ENCODE peak calls at places on chromosomes 12 and 14, in six cellular contexts. C is CD4-positive, alpha-beta T cell; A is stomach; I is osteoblast; U is GM12865; M is mucosa of descending colon. G is an unnamed sample.
A peak's percentile ranks its signal among the peaks of the same experiment; 100 is the strongest.

GRCh38 chr14:105632010-105632409 is 105.6 kb downstream of the TMEM121 start:
- DNase-seq in C (no peak), A (no peak), I (peak; percentile 59), U (no peak), M (peak; percentile 22), G (no peak)

GRCh38 chr12:71731439-71732356 is 23.0 kb upstream of the RAB21 start:
- DNase-seq in C (no peak), A (no peak), I (peak; percentile 35), U (peak; percentile 22), M (no peak), G (peak; percentile 13)

GRCh38 chr14:25134184-25134583 is 84.2 kb upstream of the STXBP6 start:
- DNase-seq in C (no peak), A (no peak), I (no peak), U (no peak), M (no peak), G (no peak)

GRCh38 chr14:60970146-60970545 is 10.7 kb downstream of the TRMT5 start:
- DNase-seq in C (no peak), A (no peak), I (no peak), U (no peak), M (no peak), G (no peak)

GRCh38 chr14:54589076-54589475 is 22.1 kb downstream of the SAMD4A start:
- DNase-seq in C (no peak), A (no peak), I (no peak), U (no peak), M (no peak), G (no peak)

GRCh38 chr12:26770239-26771070 is 62.5 kb downstream of the ITPR2 start:
- DNase-seq in C (no peak), A (no peak), I (no peak), U (no peak), M (no peak), G (no peak)

GRCh38 chr12:14810953-14811483 is 3.0 kb downstream of the SMCO3 start:
- DNase-seq in C (no peak), A (no peak), I (peak; percentile 10), U (peak; percentile 4), M (no peak), G (no peak)

GRCh38 chr12:106118278-106118820 is 20.4 kb downstream of the NUAK1 start:
- DNase-seq in C (no peak), A (no peak), I (no peak), U (no peak), M (no peak), G (no peak)

GRCh38 chr12:84856156-84856900 is 56.3 kb downstream of the SLC6A15 start:
- DNase-seq in C (no peak), A (no peak), I (no peak), U (no peak), M (no peak), G (no peak)

GRCh38 chr12:56581418-56582145 is 48.5 kb downstream of the BAZ2A start:
- DNase-seq in C (no peak), A (no peak), I (no peak), U (peak; percentile 80), M (no peak), G (peak; percentile 73)

GRCh38 chr12:124667671-124668337 is 100.4 kb upstream of the NCOR2 start:
- DNase-seq in C (no peak), A (peak; percentile 76), I (no peak), U (no peak), M (no peak), G (no peak)
- TF ChIP-seq CTCF in C (no peak), A (no peak), I (no peak), U (no peak), M (no peak), G (no peak)

DNA sequence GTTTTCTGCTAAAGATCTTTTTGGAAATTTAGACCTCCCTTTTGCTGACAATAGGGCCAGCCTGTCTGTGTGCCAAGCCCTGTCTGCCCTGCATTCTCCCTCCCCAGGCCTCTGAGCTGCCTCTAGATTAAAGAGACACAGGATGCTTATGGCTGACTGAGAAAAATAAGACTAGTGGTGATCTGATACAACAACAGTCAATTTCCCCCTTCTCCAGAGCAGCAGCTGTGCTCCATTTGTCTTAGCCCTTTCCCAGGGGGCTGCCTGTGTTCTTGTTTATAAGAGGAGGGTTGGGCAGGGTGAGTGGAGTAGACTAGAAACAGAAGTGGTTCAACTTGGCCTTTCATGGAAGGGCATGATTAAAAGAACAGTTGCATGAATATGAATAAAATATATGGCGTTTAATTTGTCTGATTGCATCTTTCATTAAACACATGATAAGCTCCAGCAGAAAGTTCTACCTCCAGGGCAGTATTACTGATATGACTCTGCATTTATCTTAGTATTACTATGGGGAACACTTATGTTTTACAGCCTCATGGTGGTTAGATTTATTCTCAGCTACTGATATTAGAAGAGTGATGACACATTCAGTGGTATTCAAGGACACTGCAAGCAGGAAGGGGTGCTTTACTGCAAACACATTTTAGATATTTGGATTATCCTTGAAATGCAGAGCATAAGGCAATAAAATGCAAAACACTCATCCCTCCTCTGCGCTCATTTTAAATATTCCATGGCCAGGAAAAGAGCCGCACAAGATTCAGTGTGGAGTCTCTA is 150.1 kb upstream of the CLEC14A start:
- DNase-seq in C (no peak), A (no peak), I (no peak), U (no peak), M (no peak), G (no peak)
- TF ChIP-seq CTCF in C (no peak), A (no peak), I (no peak), U (no peak), M (no peak), G (no peak)

DNA sequence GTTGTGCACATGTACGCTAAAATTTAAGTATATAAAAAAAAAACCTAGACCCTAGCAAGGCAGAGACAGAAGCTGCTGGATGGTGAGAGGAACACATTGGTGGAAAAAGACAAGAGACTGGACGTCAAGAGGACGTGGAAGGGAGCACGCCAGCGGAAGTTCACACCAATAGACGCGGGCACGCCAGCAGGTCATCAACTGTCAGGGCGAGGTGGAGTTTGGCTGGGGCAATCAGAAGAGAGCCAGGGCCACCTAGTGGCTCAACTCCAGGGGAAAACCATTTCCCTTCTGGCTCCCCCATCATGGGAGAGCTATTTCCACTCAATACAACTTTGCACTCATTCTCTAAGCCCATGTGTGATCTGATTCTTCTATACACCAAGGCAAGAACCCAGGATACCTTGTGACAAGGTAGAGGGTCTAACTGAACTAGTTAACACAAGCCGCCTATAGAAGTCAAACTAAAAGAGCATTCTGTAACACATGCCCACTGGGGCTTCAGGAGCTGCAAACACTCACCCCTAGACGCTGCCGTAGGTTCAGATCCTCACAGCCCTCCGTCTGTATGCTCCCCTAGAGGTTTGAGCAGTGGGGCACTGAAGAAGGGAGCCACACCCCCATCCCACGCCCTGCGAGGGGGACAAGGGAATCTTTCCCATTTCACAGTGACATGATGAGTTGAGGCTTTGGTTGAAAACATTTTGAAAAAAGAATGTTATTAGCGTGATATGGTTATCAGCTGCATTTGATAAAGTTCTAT is 702.7 kb downstream of the TMTC2 start:
- DNase-seq in C (no peak), A (no peak), I (no peak), U (peak; percentile 5), M (peak; percentile 45), G (peak; percentile 12)
- TF ChIP-seq CTCF in C (no peak), A (no peak), I (no peak), U (no peak), M (no peak), G (no peak)

GRCh38 chr12:104990950-104991349 is 4.8 kb downstream of the NOPCHAP1 start:
- DNase-seq in C (no peak), A (no peak), I (no peak), U (no peak), M (no peak), G (no peak)
- TF ChIP-seq CTCF in C (no peak), A (no peak), I (no peak), U (no peak), M (no peak), G (no peak)

GRCh38 chr12:127355061-127355820 is 911.7 kb upstream of the TMEM132C start:
- DNase-seq in C (no peak), A (no peak), I (peak; percentile 69), U (peak; percentile 28), M (no peak), G (no peak)
- TF ChIP-seq CTCF in C (no peak), A (no peak), I (peak; percentile 71), U (peak; percentile 51), M (no peak), G (no peak)

G was measured in activated CD8-positive, alpha-beta T cell treated with anti-CD3 and anti-CD28 coated beads for 36 hours.